ENCODE peak calls at places on chromosomes 16 and 17, in seven cellular contexts. R is RWPE1, B is T-helper 9 cell, H is non-pigmented ciliary epithelial cell, D is NCI-H345, V is GM04503, O is GM03348. T is an unnamed sample.

GRCh38 chr17:80790021-80790765 is 201.4 kb upstream of the CHMP6 start:
- DNase-seq in R (no peak), B (no peak), H (no peak), D (no peak), V (no peak), O (no peak), T (no peak)

GRCh38 chr17:78661092-78661770 is 84.0 kb upstream of the DNAH17 start:
- DNase-seq in R (peak), B (no peak), H (no peak), D (peak), V (no peak), O (no peak), T (no peak)

GRCh38 chr17:45425125-45425983 is 7.3 kb downstream of the ARHGAP27 start:
- DNase-seq in R (peak), B (no peak), H (peak), D (peak), V (no peak), O (no peak), T (peak)

GRCh38 chr17:54991567-54991966 is 23.0 kb downstream of the STXBP4 start:
- DNase-seq in R (no peak), B (no peak), H (no peak), D (no peak), V (no peak), O (no peak), T (no peak)

GRCh38 chr16:89430436-89431157 is 59.8 kb downstream of the ANKRD11 start:
- DNase-seq in R (no peak), B (no peak), H (no peak), D (no peak), V (no peak), O (no peak), T (no peak)

GRCh38 chr17:4950075-4950756 is 703 bp upstream of the ENO3 start:
- DNase-seq in R (no peak), B (no peak), H (no peak), D (peak), V (no peak), O (no peak), T (peak)

GRCh38 chr16:86509759-86510464 is 415 bp upstream of the FOXF1 start:
- DNase-seq in R (no peak), B (no peak), H (peak), D (no peak), V (no peak), O (peak), T (peak)

GRCh38 chr17:12959441-12959840 is 58.4 kb downstream of the ELAC2 start:
- DNase-seq in R (no peak), B (no peak), H (no peak), D (no peak), V (peak), O (peak), T (no peak)

GRCh38 chr17:81737947-81738800 is 26.1 kb downstream of the SLC25A10 start:
- DNase-seq in R (no peak), B (no peak), H (no peak), D (no peak), V (no peak), O (no peak), T (no peak)

GRCh38 chr16:67659675-67660563 is at the start of gene ACD:
- DNase-seq in R (peak), B (peak), H (no peak), D (peak), V (peak), O (peak), T (peak)

GRCh38 chr17:50076591-50077235 is 18.4 kb upstream of the PDK2 start:
- DNase-seq in R (no peak), B (no peak), H (no peak), D (no peak), V (no peak), O (no peak), T (no peak)